ENCODE peak calls at places on chromosomes 13 and 19, in ten cellular contexts. One of them, this sample, is unnamed.

GRCh38 chr13:57631607-57632275 is at the start of gene PCDH17:
- DNase-seq in fibroblast of mammary gland: no peak
- DNase-seq in LNCaP clone FGC: no peak
- DNase-seq in T-helper 17 cell: no peak
- DNase-seq in activated CD4-positive, CD25-positive, alpha-beta regulatory T cell treated with anti-CD3 and anti-CD28 coated beads, Interleukin-2, amount 50 U/mL, for 72 hours: no peak
- DNase-seq in Jurkat, Clone E6-1: no peak
- DNase-seq in left lung: peak; percentile 72
- DNase-seq in SK-N-SH: peak; percentile 62
- DNase-seq in A549: no peak
- DNase-seq in NCI-H2081: peak; percentile 30
- DNase-seq in this sample: peak; percentile 64

GRCh38 chr19:4052114-4052992 is 14.3 kb downstream of the ZBTB7A start:
- DNase-seq in T-helper 17 cell: no peak
- DNase-seq in SK-N-SH: no peak
- DNase-seq in NCI-H2081: no peak
- DNase-seq in LNCaP clone FGC: no peak
- DNase-seq in left lung: peak; percentile 86
- DNase-seq in fibroblast of mammary gland: peak; percentile 85
- DNase-seq in activated CD4-positive, CD25-positive, alpha-beta regulatory T cell treated with anti-CD3 and anti-CD28 coated beads, Interleukin-2, amount 50 U/mL, for 72 hours: no peak
- DNase-seq in A549: no peak
- DNase-seq in Jurkat, Clone E6-1: no peak
- DNase-seq in this sample: peak; percentile 87

GRCh38 chr19:39304185-39304513 is 7.9 kb downstream of the IFNL1 start:
- DNase-seq in fibroblast of mammary gland: no peak
- DNase-seq in LNCaP clone FGC: no peak
- DNase-seq in left lung: no peak
- DNase-seq in NCI-H2081: no peak
- DNase-seq in activated CD4-positive, CD25-positive, alpha-beta regulatory T cell treated with anti-CD3 and anti-CD28 coated beads, Interleukin-2, amount 50 U/mL, for 72 hours: no peak
- DNase-seq in SK-N-SH: no peak
- DNase-seq in Jurkat, Clone E6-1: no peak
- DNase-seq in A549: no peak
- DNase-seq in T-helper 17 cell: no peak
- DNase-seq in this sample: no peak

GRCh38 chr19:10113964-10114650 is 2.6 kb downstream of the P2RY11 start:
- DNase-seq in fibroblast of mammary gland: no peak
- DNase-seq in NCI-H2081: no peak
- DNase-seq in Jurkat, Clone E6-1: no peak
- DNase-seq in A549: no peak
- DNase-seq in T-helper 17 cell: no peak
- DNase-seq in activated CD4-positive, CD25-positive, alpha-beta regulatory T cell treated with anti-CD3 and anti-CD28 coated beads, Interleukin-2, amount 50 U/mL, for 72 hours: no peak
- DNase-seq in left lung: peak; percentile 80
- DNase-seq in LNCaP clone FGC: no peak
- DNase-seq in SK-N-SH: peak; percentile 51
- DNase-seq in this sample: no peak

GRCh38 chr13:26658491-26658890 is 101.0 kb downstream of the WASF3 start:
- DNase-seq in fibroblast of mammary gland: no peak
- DNase-seq in T-helper 17 cell: no peak
- DNase-seq in NCI-H2081: no peak
- DNase-seq in left lung: no peak
- DNase-seq in LNCaP clone FGC: no peak
- DNase-seq in activated CD4-positive, CD25-positive, alpha-beta regulatory T cell treated with anti-CD3 and anti-CD28 coated beads, Interleukin-2, amount 50 U/mL, for 72 hours: no peak
- DNase-seq in Jurkat, Clone E6-1: no peak
- DNase-seq in SK-N-SH: peak; percentile 45
- DNase-seq in A549: no peak
- DNase-seq in this sample: no peak

GRCh38 chr13:106281426-106281825 is 254.0 kb downstream of the EFNB2 start:
- DNase-seq in Jurkat, Clone E6-1: no peak
- DNase-seq in A549: no peak
- DNase-seq in SK-N-SH: no peak
- DNase-seq in fibroblast of mammary gland: no peak
- DNase-seq in LNCaP clone FGC: no peak
- DNase-seq in NCI-H2081: no peak
- DNase-seq in T-helper 17 cell: no peak
- DNase-seq in left lung: no peak
- DNase-seq in activated CD4-positive, CD25-positive, alpha-beta regulatory T cell treated with anti-CD3 and anti-CD28 coated beads, Interleukin-2, amount 50 U/mL, for 72 hours: no peak
- DNase-seq in this sample: no peak

GRCh38 chr13:59677966-59678814 is 485.5 kb downstream of the DIAPH3 start:
- DNase-seq in activated CD4-positive, CD25-positive, alpha-beta regulatory T cell treated with anti-CD3 and anti-CD28 coated beads, Interleukin-2, amount 50 U/mL, for 72 hours: no peak
- DNase-seq in T-helper 17 cell: no peak
- DNase-seq in fibroblast of mammary gland: peak; percentile 67
- DNase-seq in NCI-H2081: peak; percentile 57
- DNase-seq in Jurkat, Clone E6-1: peak; percentile 59
- DNase-seq in LNCaP clone FGC: no peak
- DNase-seq in SK-N-SH: peak; percentile 55
- DNase-seq in A549: peak; percentile 6
- DNase-seq in left lung: no peak
- DNase-seq in this sample: peak; percentile 72

GRCh38 chr13:49165798-49166752 is 54.1 kb upstream of the MLNR start:
- DNase-seq in SK-N-SH: no peak
- DNase-seq in NCI-H2081: no peak
- DNase-seq in A549: no peak
- DNase-seq in left lung: peak; percentile 50
- DNase-seq in Jurkat, Clone E6-1: peak; percentile 19
- DNase-seq in T-helper 17 cell: no peak
- DNase-seq in fibroblast of mammary gland: peak; percentile 5
- DNase-seq in LNCaP clone FGC: no peak
- DNase-seq in activated CD4-positive, CD25-positive, alpha-beta regulatory T cell treated with anti-CD3 and anti-CD28 coated beads, Interleukin-2, amount 50 U/mL, for 72 hours: no peak
- DNase-seq in this sample: no peak

GRCh38 chr19:53912653-53913052 is 3.6 kb downstream of the CACNG7 start:
- DNase-seq in A549: no peak
- DNase-seq in activated CD4-positive, CD25-positive, alpha-beta regulatory T cell treated with anti-CD3 and anti-CD28 coated beads, Interleukin-2, amount 50 U/mL, for 72 hours: no peak
- DNase-seq in NCI-H2081: no peak
- DNase-seq in T-helper 17 cell: no peak
- DNase-seq in Jurkat, Clone E6-1: no peak
- DNase-seq in LNCaP clone FGC: no peak
- DNase-seq in left lung: peak; percentile 84
- DNase-seq in fibroblast of mammary gland: no peak
- DNase-seq in SK-N-SH: peak; percentile 62
- DNase-seq in this sample: no peak

GRCh38 chr13:50788551-50788950 is 54.9 kb downstream of the DLEU7 start:
- DNase-seq in activated CD4-positive, CD25-positive, alpha-beta regulatory T cell treated with anti-CD3 and anti-CD28 coated beads, Interleukin-2, amount 50 U/mL, for 72 hours: no peak
- DNase-seq in A549: no peak
- DNase-seq in LNCaP clone FGC: no peak
- DNase-seq in Jurkat, Clone E6-1: no peak
- DNase-seq in T-helper 17 cell: no peak
- DNase-seq in left lung: no peak
- DNase-seq in SK-N-SH: no peak
- DNase-seq in NCI-H2081: no peak
- DNase-seq in fibroblast of mammary gland: no peak
- DNase-seq in this sample: no peak

GRCh38 chr19:30857966-30858490 is 485.8 kb downstream of the ZNF536 start:
- DNase-seq in fibroblast of mammary gland: no peak
- DNase-seq in activated CD4-positive, CD25-positive, alpha-beta regulatory T cell treated with anti-CD3 and anti-CD28 coated beads, Interleukin-2, amount 50 U/mL, for 72 hours: no peak
- DNase-seq in LNCaP clone FGC: no peak
- DNase-seq in A549: no peak
- DNase-seq in Jurkat, Clone E6-1: no peak
- DNase-seq in NCI-H2081: no peak
- DNase-seq in SK-N-SH: no peak
- DNase-seq in T-helper 17 cell: no peak
- DNase-seq in left lung: no peak
- DNase-seq in this sample: no peak

GRCh38 chr13:79512950-79513349 is 32.0 kb downstream of the NDFIP2 start:
- DNase-seq in Jurkat, Clone E6-1: no peak
- DNase-seq in activated CD4-positive, CD25-positive, alpha-beta regulatory T cell treated with anti-CD3 and anti-CD28 coated beads, Interleukin-2, amount 50 U/mL, for 72 hours: no peak
- DNase-seq in left lung: no peak
- DNase-seq in LNCaP clone FGC: no peak
- DNase-seq in A549: no peak
- DNase-seq in fibroblast of mammary gland: no peak
- DNase-seq in SK-N-SH: no peak
- DNase-seq in NCI-H2081: no peak
- DNase-seq in T-helper 17 cell: no peak
- DNase-seq in this sample: no peak

GRCh38 chr13:27131202-27131623 is 40.4 kb downstream of the USP12 start:
- DNase-seq in NCI-H2081: no peak
- DNase-seq in T-helper 17 cell: peak; percentile 23
- DNase-seq in left lung: no peak
- DNase-seq in Jurkat, Clone E6-1: no peak
- DNase-seq in fibroblast of mammary gland: peak; percentile 65
- DNase-seq in A549: no peak
- DNase-seq in SK-N-SH: no peak
- DNase-seq in activated CD4-positive, CD25-positive, alpha-beta regulatory T cell treated with anti-CD3 and anti-CD28 coated beads, Interleukin-2, amount 50 U/mL, for 72 hours: peak; percentile 63
- DNase-seq in LNCaP clone FGC: no peak
- DNase-seq in this sample: peak; percentile 53

GRCh38 chr19:46721269-46722003 is 4.5 kb upstream of the PRKD2 start:
- DNase-seq in Jurkat, Clone E6-1: no peak
- DNase-seq in T-helper 17 cell: no peak
- DNase-seq in NCI-H2081: no peak
- DNase-seq in SK-N-SH: peak; percentile 76
- DNase-seq in activated CD4-positive, CD25-positive, alpha-beta regulatory T cell treated with anti-CD3 and anti-CD28 coated beads, Interleukin-2, amount 50 U/mL, for 72 hours: no peak
- DNase-seq in fibroblast of mammary gland: no peak
- DNase-seq in A549: peak; percentile 59
- DNase-seq in LNCaP clone FGC: no peak
- DNase-seq in left lung: peak; percentile 59
- DNase-seq in this sample: no peak

GRCh38 chr19:19459099-19459498 is 53.6 kb downstream of the GATAD2A start:
- DNase-seq in LNCaP clone FGC: no peak
- DNase-seq in SK-N-SH: no peak
- DNase-seq in fibroblast of mammary gland: peak; percentile 37
- DNase-seq in A549: no peak
- DNase-seq in T-helper 17 cell: no peak
- DNase-seq in activated CD4-positive, CD25-positive, alpha-beta regulatory T cell treated with anti-CD3 and anti-CD28 coated beads, Interleukin-2, amount 50 U/mL, for 72 hours: no peak
- DNase-seq in left lung: no peak
- DNase-seq in NCI-H2081: no peak
- DNase-seq in Jurkat, Clone E6-1: no peak
- DNase-seq in this sample: no peak

GRCh38 chr19:18439025-18439909 is 1.3 kb upstream of the ISYNA1 start:
- DNase-seq in LNCaP clone FGC: no peak
- DNase-seq in activated CD4-positive, CD25-positive, alpha-beta regulatory T cell treated with anti-CD3 and anti-CD28 coated beads, Interleukin-2, amount 50 U/mL, for 72 hours: no peak
- DNase-seq in T-helper 17 cell: no peak
- DNase-seq in SK-N-SH: no peak
- DNase-seq in Jurkat, Clone E6-1: no peak
- DNase-seq in A549: no peak
- DNase-seq in NCI-H2081: no peak
- DNase-seq in fibroblast of mammary gland: peak; percentile 54
- DNase-seq in left lung: no peak
- DNase-seq in this sample: no peak

GRCh38 chr19:35168261-35168660 is 13.7 kb downstream of the FXYD5 start:
- DNase-seq in SK-N-SH: no peak
- DNase-seq in NCI-H2081: no peak
- DNase-seq in Jurkat, Clone E6-1: no peak
- DNase-seq in T-helper 17 cell: no peak
- DNase-seq in LNCaP clone FGC: no peak
- DNase-seq in A549: no peak
- DNase-seq in activated CD4-positive, CD25-positive, alpha-beta regulatory T cell treated with anti-CD3 and anti-CD28 coated beads, Interleukin-2, amount 50 U/mL, for 72 hours: peak; percentile 19
- DNase-seq in left lung: no peak
- DNase-seq in fibroblast of mammary gland: peak; percentile 23
- DNase-seq in this sample: no peak

GRCh38 chr13:46339035-46339666 is 47.9 kb downstream of the RUBCNL start:
- DNase-seq in LNCaP clone FGC: no peak
- DNase-seq in fibroblast of mammary gland: peak; percentile 88
- DNase-seq in activated CD4-positive, CD25-positive, alpha-beta regulatory T cell treated with anti-CD3 and anti-CD28 coated beads, Interleukin-2, amount 50 U/mL, for 72 hours: no peak
- DNase-seq in SK-N-SH: no peak
- DNase-seq in A549: no peak
- DNase-seq in Jurkat, Clone E6-1: no peak
- DNase-seq in T-helper 17 cell: no peak
- DNase-seq in NCI-H2081: no peak
- DNase-seq in left lung: no peak
- DNase-seq in this sample: no peak

This sample was measured in hepatocyte.